ENCODE peak calls at places on chromosome 4, in six cellular contexts. S is Daoy; B is activated naive CD8-positive, alpha-beta T cell treated with anti-CD3 and anti-CD28 coated beads, Interleukin-2, amount 50 U/mL, for 24 hours; G is endodermal cell; R is SW480; H is GM06990. E is an unnamed sample.

GRCh38 chr4:185201983-185202962 is 1.5 kb downstream of the CFAP97 start:
- DNase-seq in G (no peak), H (no peak), R (no peak), S (peak; percentile 3), B (no peak), E (peak; percentile 32)

GRCh38 chr4:107130157-107130556 is 94.0 kb upstream of the DKK2 start:
- DNase-seq in S (no peak), H (no peak), R (no peak), G (no peak), B (no peak), E (no peak)

GRCh38 chr4:107058828-107059227 is 22.7 kb upstream of the DKK2 start:
- DNase-seq in R (no peak), B (no peak), S (peak; percentile 4), G (no peak), H (no peak), E (no peak)

GRCh38 chr4:61200991-61201526 is 933 bp downstream of the ADGRL3 start:
- DNase-seq in B (no peak), H (no peak), R (no peak), G (peak; percentile 78), S (peak; percentile 12), E (peak; percentile 63)

GRCh38 chr4:169400832-169401231 is 130.1 kb upstream of the SH3RF1 start:
- DNase-seq in B (no peak), R (no peak), G (no peak), S (no peak), H (no peak), E (no peak)

GRCh38 chr4:180058731-180059215 is 2184.4 kb upstream of the TENM3 start:
- DNase-seq in S (peak; percentile 35), G (peak; percentile 89), H (peak; percentile 77), B (no peak), R (peak; percentile 47), E (peak; percentile 76)

GRCh38 chr4:77821775-77822174 is 2.6 kb upstream of the CNOT6L start:
- DNase-seq in B (peak; percentile 28), S (no peak), G (no peak), R (no peak), H (no peak), E (no peak)

GRCh38 chr4:189032939-189033338 is 893.7 kb downstream of the TRIML1 start:
- DNase-seq in R (no peak), S (no peak), B (no peak), G (no peak), H (no peak), E (no peak)

GRCh38 chr4:106864231-106864630 is 171.9 kb downstream of the DKK2 start:
- DNase-seq in S (no peak), H (no peak), B (no peak), G (no peak), R (no peak), E (no peak)

GRCh38 chr4:7715251-7716014 is 224.2 kb downstream of the AFAP1 start:
- DNase-seq in B (no peak), S (no peak), H (no peak), G (no peak), R (no peak), E (no peak)

GRCh38 chr4:36255575-36255974 is 11.3 kb upstream of the ARAP2 start:
- DNase-seq in S (no peak), H (peak; percentile 82), B (peak; percentile 38), R (no peak), G (no peak), E (no peak)

GRCh38 chr4:76780781-76781697 is 116.9 kb downstream of the SOWAHB start:
- DNase-seq in S (no peak), R (no peak), H (no peak), B (no peak), G (peak; percentile 24), E (no peak)

GRCh38 chr4:159129822-159130550 is 27.1 kb downstream of the RAPGEF2 start:
- DNase-seq in S (no peak), G (peak; percentile 55), B (no peak), H (no peak), R (no peak), E (no peak)

GRCh38 chr4:20326977-20327376 is 75.3 kb downstream of the SLIT2 start:
- DNase-seq in S (no peak), R (no peak), B (no peak), G (no peak), H (no peak), E (no peak)

GRCh38 chr4:13733817-13734216 is 106.3 kb upstream of the BOD1L1 start:
- DNase-seq in B (no peak), S (no peak), G (no peak), H (no peak), R (no peak), E (no peak)

GRCh38 chr4:7723625-7724024 is 216.0 kb downstream of the AFAP1 start:
- DNase-seq in R (no peak), H (no peak), S (no peak), G (no peak), B (no peak), E (no peak)

GRCh38 chr4:178090640-178091411 is 648.6 kb upstream of the AGA start:
- DNase-seq in G (peak; percentile 66), S (no peak), R (no peak), B (no peak), H (no peak), E (peak; percentile 7)

GRCh38 chr4:129342820-129343219 is 246.9 kb downstream of the C4orf33 start:
- DNase-seq in R (peak; percentile 6), S (peak; percentile 9), H (no peak), G (no peak), B (no peak), E (no peak)

GRCh38 chr4:37889849-37890500 is 909 bp upstream of the TBC1D1 start:
- DNase-seq in S (no peak), G (peak; percentile 63), H (peak; percentile 10), B (no peak), R (no peak), E (peak; percentile 31)

GRCh38 chr4:120723986-120724385 is 198.5 kb downstream of the PRDM5 start:
- DNase-seq in R (no peak), B (no peak), G (no peak), H (no peak), S (no peak), E (no peak)

GRCh38 chr4:137213372-137214173 is 318.7 kb downstream of the PCDH18 start:
- DNase-seq in B (no peak), S (no peak), H (no peak), R (no peak), G (no peak), E (no peak)

GRCh38 chr4:152273343-152273742 is 262.5 kb downstream of the FBXW7 start:
- DNase-seq in G (no peak), H (no peak), R (no peak), B (no peak), S (no peak), E (no peak)

GRCh38 chr4:107631568-107631967 is 88.5 kb downstream of the PAPSS1 start:
- DNase-seq in G (no peak), B (no peak), H (no peak), S (no peak), R (no peak), E (no peak)

GRCh38 chr4:93834371-93835066 is 6.0 kb downstream of the ATOH1 start:
- DNase-seq in S (no peak), G (peak; percentile 84), H (no peak), R (no peak), B (no peak), E (peak; percentile 88)

GRCh38 chr4:14334166-14334565 is 668.1 kb upstream of the CPEB2 start:
- DNase-seq in S (no peak), B (no peak), R (no peak), H (no peak), G (no peak), E (no peak)

GRCh38 chr4:127124919-127125318 is 507.8 kb upstream of the INTU start:
- DNase-seq in R (no peak), H (no peak), G (no peak), B (no peak), S (no peak), E (no peak)

GRCh38 chr4:80142396-80143304 is 54.7 kb upstream of the PRDM8 start:
- DNase-seq in S (no peak), R (no peak), B (no peak), G (no peak), H (no peak), E (no peak)

GRCh38 chr4:95178938-95179337 is 369.8 kb downstream of the UNC5C start:
- DNase-seq in H (no peak), G (no peak), B (no peak), R (no peak), S (no peak), E (no peak)

GRCh38 chr4:15649914-15650545 is 5.1 kb downstream of the FBXL5 start:
- DNase-seq in B (peak; percentile 39), H (no peak), R (peak; percentile 48), G (peak; percentile 81), S (peak; percentile 56), E (peak; percentile 72)

GRCh38 chr4:110183058-110183457 is 15.4 kb downstream of the ELOVL6 start:
- DNase-seq in H (no peak), R (no peak), B (no peak), G (no peak), S (no peak), E (no peak)

GRCh38 chr4:85430697-85431096 is 44.3 kb upstream of the ARHGAP24 start:
- DNase-seq in B (no peak), R (no peak), S (no peak), H (no peak), G (no peak), E (no peak)

GRCh38 chr4:110197421-110198398 is 705 bp downstream of the ELOVL6 start:
- DNase-seq in B (peak; percentile 65), H (peak; percentile 73), G (peak; percentile 84), R (peak; percentile 36), S (peak; percentile 42), E (peak; percentile 58)

GRCh38 chr4:54904953-54905352 is 220.4 kb downstream of the KDR start:
- DNase-seq in G (no peak), S (no peak), R (no peak), B (no peak), H (no peak), E (no peak)

GRCh38 chr4:177728361-177729152 is 286.3 kb upstream of the AGA start:
- DNase-seq in S (peak; percentile 68), G (no peak), R (peak; percentile 1), H (no peak), B (no peak), E (no peak)

GRCh38 chr4:78149737-78150136 is 92.6 kb downstream of the FRAS1 start:
- DNase-seq in S (no peak), H (no peak), R (no peak), B (no peak), G (peak; percentile 58), E (no peak)

GRCh38 chr4:35739305-35739704 is 505.0 kb downstream of the ARAP2 start:
- DNase-seq in R (no peak), G (no peak), B (no peak), H (no peak), S (no peak), E (no peak)

GRCh38 chr4:15779336-15779735 is 1.2 kb downstream of the CD38 start:
- DNase-seq in H (no peak), R (no peak), B (no peak), S (peak; percentile 50), G (peak; percentile 75), E (peak; percentile 71)